ENCODE peak calls at places on chromosomes 6 and 20, in six cellular contexts. One of them, this sample, is unnamed.

GRCh38 chr6:110368268-110368667 is 10.1 kb upstream of the METTL24 start:
- DNase-seq in GM23338: no peak
- DNase-seq in K562: no peak
- DNase-seq in GM12878: no peak
- DNase-seq in SK-N-MC: no peak
- DNase-seq in H1: no peak
- DNase-seq in this sample: no peak

GRCh38 chr20:19813839-19814238 is 55.8 kb downstream of the RIN2 start:
- DNase-seq in SK-N-MC: no peak
- DNase-seq in GM12878: no peak
- DNase-seq in H1: no peak
- DNase-seq in K562: no peak
- DNase-seq in GM23338: no peak
- DNase-seq in this sample: peak

GRCh38 chr6:167469101-167469500 is 144.2 kb downstream of the TTLL2 start:
- DNase-seq in GM12878: no peak
- DNase-seq in GM23338: no peak
- DNase-seq in SK-N-MC: no peak
- DNase-seq in K562: no peak
- DNase-seq in H1: no peak
- DNase-seq in this sample: no peak

GRCh38 chr20:46647469-46647868 is 3.8 kb downstream of the SLC13A3 start:
- DNase-seq in SK-N-MC: no peak
- DNase-seq in H1: no peak
- DNase-seq in K562: no peak
- DNase-seq in GM12878: no peak
- DNase-seq in GM23338: no peak
- DNase-seq in this sample: no peak

GRCh38 chr20:17635846-17636245 is 46.2 kb downstream of the RRBP1 start:
- DNase-seq in GM23338: no peak
- DNase-seq in SK-N-MC: no peak
- DNase-seq in GM12878: no peak
- DNase-seq in H1: no peak
- DNase-seq in K562: no peak
- DNase-seq in this sample: no peak

GRCh38 chr20:18048191-18048590 is 9.5 kb downstream of the OVOL2 start:
- DNase-seq in H1: no peak
- DNase-seq in SK-N-MC: no peak
- DNase-seq in GM23338: no peak
- DNase-seq in K562: no peak
- DNase-seq in GM12878: no peak
- DNase-seq in this sample: no peak

GRCh38 chr6:133184798-133185380 is 56.3 kb upstream of the EYA4 start:
- DNase-seq in GM12878: no peak
- DNase-seq in K562: no peak
- DNase-seq in H1: no peak
- DNase-seq in SK-N-MC: no peak
- DNase-seq in GM23338: peak
- DNase-seq in this sample: peak

GRCh38 chr20:62902926-62903615 is 23.2 kb downstream of the DIDO1 start:
- DNase-seq in GM12878: no peak
- DNase-seq in K562: no peak
- DNase-seq in GM23338: no peak
- DNase-seq in H1: no peak
- DNase-seq in SK-N-MC: no peak
- DNase-seq in this sample: no peak

GRCh38 chr20:35503841-35504460 is 25.5 kb downstream of the C20orf173 start:
- DNase-seq in K562: no peak
- DNase-seq in GM12878: no peak
- DNase-seq in SK-N-MC: no peak
- DNase-seq in H1: no peak
- DNase-seq in GM23338: no peak
- DNase-seq in this sample: no peak

DNA sequence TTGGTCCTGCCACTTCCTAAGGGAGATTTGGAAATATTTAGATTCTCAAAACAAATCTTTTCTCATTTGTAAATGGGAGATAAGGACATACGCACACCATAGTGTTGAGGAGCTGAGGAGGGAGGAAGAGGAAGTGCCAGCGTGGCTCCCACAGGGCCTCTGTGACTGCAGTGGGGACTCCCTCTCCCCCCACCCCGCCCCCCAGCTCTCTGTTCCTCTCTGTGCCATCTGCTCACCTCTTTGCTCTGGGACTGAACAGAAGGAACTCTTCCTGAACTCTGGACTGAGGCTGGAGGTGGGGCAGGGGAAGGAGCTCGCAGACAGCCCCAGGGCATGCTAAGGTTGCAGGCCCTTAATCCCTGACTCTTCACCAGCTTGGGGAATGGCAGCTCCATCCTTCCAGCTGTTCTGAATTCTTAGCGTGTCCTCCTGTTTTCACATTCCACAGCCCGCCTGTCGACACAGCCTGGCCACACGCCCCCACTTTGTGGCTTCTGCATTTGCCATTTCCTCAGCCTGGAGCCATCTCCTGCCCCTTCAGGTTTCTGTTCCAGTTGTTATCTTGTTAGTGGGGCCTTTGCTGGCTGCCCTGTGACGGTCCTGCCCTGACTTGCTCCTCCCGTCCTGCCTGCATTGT is 11.5 kb downstream of the DDX27 start:
- DNase-seq in H1: no peak
- DNase-seq in K562: no peak
- DNase-seq in GM12878: no peak
- DNase-seq in SK-N-MC: no peak
- DNase-seq in GM23338: no peak
- DNase-seq in this sample: no peak
- TF ChIP-seq POLR2AphosphoS5 in H1: no peak
- TF ChIP-seq POLR2AphosphoS5 in K562: no peak
- TF ChIP-seq POLR2AphosphoS5 in GM12878: no peak
- TF ChIP-seq POLR2AphosphoS5 in SK-N-MC: no peak
- TF ChIP-seq POLR2AphosphoS5 in GM23338: no peak
- TF ChIP-seq POLR2AphosphoS5 in this sample: no peak

DNA sequence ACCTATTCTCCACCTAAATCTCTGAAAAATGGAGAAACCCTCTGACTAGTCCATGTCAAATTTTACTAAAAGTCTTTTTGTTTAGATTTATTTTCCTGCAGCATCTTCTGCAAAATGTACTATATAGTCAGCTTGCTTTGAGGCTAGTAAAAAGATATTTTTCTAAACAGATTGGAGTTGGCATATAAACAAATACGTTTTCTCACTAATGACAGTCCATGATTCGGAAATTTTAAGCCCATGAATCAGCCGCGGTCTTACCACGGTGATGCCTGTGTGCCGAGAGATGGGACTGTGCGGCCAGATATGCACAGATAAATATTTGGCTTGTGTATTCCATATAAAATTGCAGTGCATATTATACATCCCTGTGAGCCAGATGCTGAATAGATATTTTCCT is 3.2 kb downstream of the FOXC1 start:
- DNase-seq in K562: no peak
- DNase-seq in GM12878: no peak
- DNase-seq in SK-N-MC: no peak
- DNase-seq in GM23338: no peak
- DNase-seq in H1: no peak
- DNase-seq in this sample: peak
- TF ChIP-seq EZH2 in K562: no peak
- TF ChIP-seq EZH2 in GM12878: no peak
- TF ChIP-seq EZH2 in SK-N-MC: no peak
- TF ChIP-seq EZH2 in GM23338: peak
- TF ChIP-seq EZH2 in H1: no peak
- TF ChIP-seq EZH2 in this sample: no peak

DNA sequence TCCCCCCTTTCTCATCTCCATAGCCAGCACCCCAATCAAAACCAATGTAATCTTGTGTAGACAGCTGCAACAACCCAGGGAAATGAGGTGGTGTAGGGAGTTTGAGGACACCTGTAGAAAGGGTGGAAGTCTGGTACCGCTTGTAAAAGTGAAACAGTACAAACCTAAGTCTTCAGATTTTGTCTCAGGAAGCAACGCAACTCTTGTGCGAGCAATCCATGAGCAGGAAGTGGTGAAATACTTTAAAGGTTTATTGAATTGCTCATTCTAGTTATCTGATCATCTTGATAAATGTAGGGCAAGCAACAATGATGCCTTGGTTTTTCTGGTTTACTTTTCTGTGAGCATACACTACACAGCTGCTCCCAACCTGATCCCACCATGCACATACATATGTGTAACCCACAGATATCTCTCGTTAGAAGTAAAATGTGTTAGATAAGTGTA is 71.1 kb upstream of the THEMIS start:
- DNase-seq in K562: no peak
- DNase-seq in SK-N-MC: no peak
- DNase-seq in GM23338: no peak
- DNase-seq in GM12878: no peak
- DNase-seq in H1: no peak
- DNase-seq in this sample: peak
- TF ChIP-seq POLR2AphosphoS5 in K562: no peak
- TF ChIP-seq POLR2AphosphoS5 in SK-N-MC: no peak
- TF ChIP-seq POLR2AphosphoS5 in GM23338: no peak
- TF ChIP-seq POLR2AphosphoS5 in GM12878: no peak
- TF ChIP-seq POLR2AphosphoS5 in H1: no peak
- TF ChIP-seq POLR2AphosphoS5 in this sample: peak

GRCh38 chr6:8132130-8132529 is 29.8 kb upstream of the EEF1E1 start:
- DNase-seq in GM12878: no peak
- DNase-seq in GM23338: no peak
- DNase-seq in H1: no peak
- DNase-seq in SK-N-MC: no peak
- DNase-seq in K562: no peak
- DNase-seq in this sample: no peak

GRCh38 chr6:8135276-8135675 is 32.9 kb upstream of the EEF1E1 start:
- DNase-seq in K562: no peak
- DNase-seq in SK-N-MC: no peak
- DNase-seq in GM23338: no peak
- DNase-seq in GM12878: no peak
- DNase-seq in H1: no peak
- DNase-seq in this sample: no peak

GRCh38 chr6:8130399-8130798 is 28.1 kb upstream of the EEF1E1 start:
- DNase-seq in GM23338: no peak
- DNase-seq in SK-N-MC: peak
- DNase-seq in H1: no peak
- DNase-seq in GM12878: no peak
- DNase-seq in K562: no peak
- DNase-seq in this sample: no peak

DNA sequence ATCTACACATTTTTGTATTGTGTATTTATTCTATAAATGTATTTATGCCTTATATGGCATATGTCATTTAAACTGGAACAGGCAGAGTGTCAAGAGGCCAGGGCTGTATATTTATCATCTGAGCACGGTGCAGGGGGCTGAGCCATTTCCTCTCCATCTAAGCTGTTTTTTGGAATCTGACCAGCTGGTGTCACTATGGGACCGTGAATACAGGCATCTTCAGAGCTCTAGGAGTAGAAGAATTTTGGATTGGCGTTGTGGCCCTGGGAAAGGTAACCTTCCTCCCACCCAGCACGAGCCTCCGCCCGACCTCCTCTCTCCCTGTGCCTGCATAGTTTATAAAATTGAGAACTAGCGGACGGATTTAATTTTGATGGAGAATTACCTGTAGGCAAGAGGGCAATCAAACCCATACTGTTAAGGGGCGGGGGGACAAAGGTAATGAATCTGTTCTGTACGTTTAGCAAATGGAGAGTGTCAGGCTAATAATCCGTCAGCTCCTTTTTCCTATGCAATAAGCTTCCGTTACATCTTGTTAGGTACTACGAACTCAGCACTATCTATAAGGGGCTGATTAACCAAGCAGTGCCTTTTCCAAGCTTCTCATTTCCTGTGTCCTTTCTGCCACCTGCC is 29.0 kb upstream of the EEF1E1 start:
- DNase-seq in GM23338: peak
- DNase-seq in SK-N-MC: peak
- DNase-seq in H1: peak
- DNase-seq in K562: peak
- DNase-seq in GM12878: no peak
- DNase-seq in this sample: peak
- TF ChIP-seq EZH2 in GM23338: no peak
- TF ChIP-seq EZH2 in SK-N-MC: no peak
- TF ChIP-seq EZH2 in H1: no peak
- TF ChIP-seq EZH2 in K562: no peak
- TF ChIP-seq EZH2 in GM12878: no peak
- TF ChIP-seq EZH2 in this sample: no peak

DNA sequence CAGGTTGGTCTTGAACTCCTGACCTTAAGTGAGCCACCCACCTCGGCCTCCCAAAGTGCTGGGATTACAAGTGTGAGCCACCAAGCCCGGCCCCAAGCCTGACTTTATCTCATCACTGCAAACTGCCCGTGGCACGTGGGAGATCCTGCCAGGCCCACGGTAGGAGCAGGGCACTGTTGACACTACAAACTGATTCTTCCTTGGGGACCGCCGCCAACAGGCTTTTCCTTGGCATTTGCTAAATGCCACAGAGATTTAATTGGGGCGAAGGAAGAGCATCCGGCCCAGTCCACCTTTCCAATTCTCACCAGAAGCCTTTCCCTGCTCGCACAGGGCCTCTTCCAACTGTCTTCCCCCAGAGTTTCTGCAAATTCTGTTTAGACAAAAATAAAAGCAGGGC is 11.0 kb downstream of the ATP9A start:
- DNase-seq in GM12878: no peak
- DNase-seq in GM23338: no peak
- DNase-seq in K562: no peak
- DNase-seq in SK-N-MC: no peak
- DNase-seq in H1: no peak
- DNase-seq in this sample: no peak
- TF ChIP-seq POLR2AphosphoS5 in GM12878: no peak
- TF ChIP-seq POLR2AphosphoS5 in GM23338: no peak
- TF ChIP-seq POLR2AphosphoS5 in K562: no peak
- TF ChIP-seq POLR2AphosphoS5 in SK-N-MC: no peak
- TF ChIP-seq POLR2AphosphoS5 in H1: no peak
- TF ChIP-seq POLR2AphosphoS5 in this sample: no peak

GRCh38 chr20:3167738-3168078 is 5.6 kb downstream of the LZTS3 start:
- DNase-seq in SK-N-MC: no peak
- DNase-seq in K562: no peak
- DNase-seq in GM12878: no peak
- DNase-seq in H1: no peak
- DNase-seq in GM23338: peak
- DNase-seq in this sample: no peak
- TF ChIP-seq EZH2 in SK-N-MC: no peak
- TF ChIP-seq EZH2 in K562: no peak
- TF ChIP-seq EZH2 in GM12878: no peak
- TF ChIP-seq EZH2 in H1: no peak
- TF ChIP-seq EZH2 in GM23338: no peak
- TF ChIP-seq EZH2 in this sample: peak

This sample was measured in endothelial cell of umbilical vein.